ENCODE peak calls at places on chromosomes 3 and 15, in seven cellular contexts. D is neural progenitor cell, Z is neuronal stem cell, T is uterus, R is K562, A is ovary, W is psoas muscle. L is an unnamed sample. For H3K36me3, the result is how much of the 10 kb centered on the place peaks cover.

GRCh38 chr3:129824926-129825541 is 68.5 kb downstream of the TMCC1 start:
- DNase-seq in D (peak), Z (peak), T (no peak), R (peak), A (no peak), W (no peak), L (peak)

GRCh38 chr15:51924146-51925068 is 47.2 kb downstream of the LEO1 start:
- DNase-seq in D (peak), Z (peak), T (no peak), R (no peak), A (no peak), W (no peak), L (no peak)

GRCh38 chr3:177647876-177648275 is 450.6 kb upstream of the TBL1XR1 start:
- DNase-seq in D (no peak), Z (no peak), T (no peak), R (no peak), A (no peak), W (no peak), L (no peak)

GRCh38 chr3:126343675-126344074 is 13.5 kb downstream of the KLF15 start:
- DNase-seq in D (no peak), Z (no peak), T (peak), R (no peak), A (peak), W (peak), L (no peak)

GRCh38 chr15:85072917-85073316 is 91.3 kb downstream of the PDE8A start:
- DNase-seq in D (no peak), Z (no peak), T (no peak), R (no peak), A (no peak), W (no peak), L (no peak)

GRCh38 chr15:70526221-70526973 is 237.0 kb downstream of the UACA start:
- DNase-seq in D (no peak), Z (no peak), T (no peak), R (no peak), A (no peak), W (no peak), L (no peak)

GRCh38 chr15:85792872-85793621 is 1.7 kb downstream of the KLHL25 start:
- DNase-seq in D (no peak), Z (no peak), T (no peak), R (no peak), A (no peak), W (no peak), L (no peak)

GRCh38 chr3:124248471-124249028 is 256.6 kb upstream of the ROPN1 start:
- DNase-seq in D (no peak), Z (no peak), T (peak), R (no peak), A (no peak), W (peak), L (no peak)

GRCh38 chr3:112635674-112636073 is 5.3 kb downstream of the CCDC80 start:
- DNase-seq in D (no peak), Z (no peak), T (peak), R (no peak), A (peak), W (no peak), L (no peak)

GRCh38 chr3:194208701-194209100 is 72.8 kb downstream of the HES1 start:
- DNase-seq in D (no peak), Z (no peak), T (no peak), R (no peak), A (no peak), W (no peak), L (no peak)

GRCh38 chr15:63324770-63325169 is 47.4 kb downstream of the APH1B start:
- DNase-seq in D (no peak), Z (no peak), T (no peak), R (no peak), A (no peak), W (no peak), L (no peak)

GRCh38 chr15:38074029-38074428 is 139.6 kb downstream of the TMCO5A start:
- DNase-seq in D (no peak), Z (no peak), T (no peak), R (no peak), A (no peak), W (no peak), L (no peak)

GRCh38 chr15:48675436-48675835 is 29.9 kb upstream of the FBN1 start:
- DNase-seq in D (no peak), Z (no peak), T (no peak), R (no peak), A (no peak), W (no peak), L (no peak)

GRCh38 chr3:197117107-197117506 is 87.5 kb upstream of the MELTF start:
- DNase-seq in D (no peak), Z (no peak), T (no peak), R (no peak), A (no peak), W (no peak), L (no peak)

GRCh38 chr15:36527512-36528162 is 51.8 kb upstream of the CDIN1 start:
- DNase-seq in D (peak), Z (no peak), T (no peak), R (no peak), A (no peak), W (no peak), L (no peak)

GRCh38 chr3:56347219-56347871 is 120.9 kb downstream of the ERC2 start:
- DNase-seq in D (peak), Z (peak), T (no peak), R (peak), A (no peak), W (no peak), L (no peak)

GRCh38 chr3:56133423-56133822 is 334.8 kb downstream of the ERC2 start:
- DNase-seq in D (no peak), Z (no peak), T (no peak), R (no peak), A (no peak), W (no peak), L (no peak)

GRCh38 chr3:54434761-54435160 is 312.4 kb downstream of the CACNA2D3 start:
- DNase-seq in D (no peak), Z (no peak), T (no peak), R (no peak), A (no peak), W (no peak), L (no peak)

GRCh38 chr15:69497076-69497475 is 44.5 kb downstream of the RPLP1 start:
- DNase-seq in D (no peak), Z (no peak), T (no peak), R (no peak), A (no peak), W (no peak), L (no peak)

GRCh38 chr15:95303659-95304058 is 1026.8 kb upstream of the NR2F2 start:
- DNase-seq in D (no peak), Z (no peak), T (no peak), R (no peak), A (no peak), W (no peak), L (no peak)

GRCh38 chr3:9395570-9396300 is 1.7 kb upstream of the SETD5 start:
- DNase-seq in D (no peak), Z (no peak), T (no peak), R (no peak), A (no peak), W (no peak), L (no peak)

GRCh38 chr3:44026224-44026865 is 215.3 kb upstream of the TOPAZ1 start:
- DNase-seq in D (no peak), Z (no peak), T (no peak), R (no peak), A (no peak), W (no peak), L (no peak)

GRCh38 chr3:45118615-45119062 is 27.5 kb downstream of the CDCP1 start:
- DNase-seq in D (no peak), Z (no peak), T (no peak), R (no peak), A (no peak), W (no peak), L (no peak)

GRCh38 chr3:153734777-153735551 is 386.2 kb upstream of the ARHGEF26 start:
- DNase-seq in D (no peak), Z (no peak), T (no peak), R (no peak), A (no peak), W (no peak), L (no peak)

GRCh38 chr3:168655591-168655990 is 559.9 kb upstream of the GOLIM4 start:
- DNase-seq in D (no peak), Z (no peak), T (no peak), R (no peak), A (no peak), W (no peak), L (no peak)

GRCh38 chr3:168648321-168648720 is 552.6 kb upstream of the GOLIM4 start:
- DNase-seq in D (no peak), Z (no peak), T (no peak), R (no peak), A (no peak), W (no peak), L (no peak)

GRCh38 chr3:168654700-168655099 is 559.0 kb upstream of the GOLIM4 start:
- DNase-seq in D (no peak), Z (no peak), T (no peak), R (no peak), A (no peak), W (no peak), L (no peak)

GRCh38 chr3:168647582-168647981 is 551.9 kb upstream of the GOLIM4 start:
- DNase-seq in D (no peak), Z (no peak), T (no peak), R (no peak), A (no peak), W (no peak), L (no peak)

DNA sequence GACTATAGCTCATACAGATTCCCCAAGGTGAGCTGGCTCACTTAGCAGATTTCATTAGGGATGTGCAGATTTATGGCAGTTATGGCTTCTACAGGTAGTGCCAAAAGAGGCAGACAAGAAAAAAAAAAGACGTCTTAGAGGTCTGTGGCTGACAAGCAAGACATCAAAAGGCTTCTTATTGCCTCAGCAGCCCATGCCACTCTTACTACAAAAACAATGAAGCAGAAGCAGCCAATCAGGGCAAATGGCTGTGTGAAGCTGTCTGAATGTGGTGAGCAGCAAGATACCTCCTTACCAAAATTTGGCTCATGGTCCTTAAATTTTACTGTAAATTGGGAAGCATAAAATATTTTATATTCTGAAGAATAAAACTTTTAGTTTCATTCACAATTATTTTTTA is 557.5 kb upstream of the GOLIM4 start:
- DNase-seq in D (peak), Z (no peak), T (no peak), R (no peak), A (no peak), W (no peak), L (no peak)
- H3K4me3 ChIP-seq in D (no peak), Z (no peak), T (no peak), R (no peak), A (no peak), W (no peak), L (no peak)

DNA sequence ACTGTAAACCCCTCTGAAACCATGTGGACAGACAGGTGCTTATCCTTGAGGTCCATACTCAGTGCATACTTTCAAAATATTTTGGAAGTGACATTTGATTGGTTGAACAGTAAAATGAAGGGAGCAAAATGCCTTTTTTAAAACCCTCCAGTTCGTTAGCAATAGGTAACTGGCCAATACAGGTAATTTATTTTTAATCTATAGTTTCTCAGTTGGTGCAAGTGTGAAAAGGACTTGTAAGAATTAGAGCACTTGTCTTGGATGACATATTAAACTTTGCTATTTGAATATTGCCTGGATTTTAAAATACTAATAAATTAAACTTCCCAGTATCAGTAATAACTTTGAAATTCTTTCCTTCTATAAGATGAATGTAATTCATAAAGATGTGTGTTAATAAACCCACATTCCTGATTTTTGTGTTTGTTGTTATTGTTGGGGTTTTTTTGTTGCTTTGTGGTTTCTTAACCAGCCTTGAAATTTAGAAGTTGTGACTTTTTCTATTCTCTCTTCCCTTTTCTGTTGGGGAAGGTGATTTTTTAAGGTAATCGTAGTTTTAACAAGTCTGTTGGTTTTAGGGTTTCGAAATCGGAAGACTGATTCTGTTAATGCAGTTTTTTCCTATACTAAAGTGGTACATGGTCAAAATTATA is 90.0 kb downstream of the STT3B start:
- DNase-seq in D (no peak), Z (no peak), T (no peak), R (no peak), A (no peak), W (no peak), L (no peak)
- H3K36me3 ChIP-seq in D (under half), Z (under half), T (under half), R (half or more), A (under half), W (under half), L (half or more)

DNA sequence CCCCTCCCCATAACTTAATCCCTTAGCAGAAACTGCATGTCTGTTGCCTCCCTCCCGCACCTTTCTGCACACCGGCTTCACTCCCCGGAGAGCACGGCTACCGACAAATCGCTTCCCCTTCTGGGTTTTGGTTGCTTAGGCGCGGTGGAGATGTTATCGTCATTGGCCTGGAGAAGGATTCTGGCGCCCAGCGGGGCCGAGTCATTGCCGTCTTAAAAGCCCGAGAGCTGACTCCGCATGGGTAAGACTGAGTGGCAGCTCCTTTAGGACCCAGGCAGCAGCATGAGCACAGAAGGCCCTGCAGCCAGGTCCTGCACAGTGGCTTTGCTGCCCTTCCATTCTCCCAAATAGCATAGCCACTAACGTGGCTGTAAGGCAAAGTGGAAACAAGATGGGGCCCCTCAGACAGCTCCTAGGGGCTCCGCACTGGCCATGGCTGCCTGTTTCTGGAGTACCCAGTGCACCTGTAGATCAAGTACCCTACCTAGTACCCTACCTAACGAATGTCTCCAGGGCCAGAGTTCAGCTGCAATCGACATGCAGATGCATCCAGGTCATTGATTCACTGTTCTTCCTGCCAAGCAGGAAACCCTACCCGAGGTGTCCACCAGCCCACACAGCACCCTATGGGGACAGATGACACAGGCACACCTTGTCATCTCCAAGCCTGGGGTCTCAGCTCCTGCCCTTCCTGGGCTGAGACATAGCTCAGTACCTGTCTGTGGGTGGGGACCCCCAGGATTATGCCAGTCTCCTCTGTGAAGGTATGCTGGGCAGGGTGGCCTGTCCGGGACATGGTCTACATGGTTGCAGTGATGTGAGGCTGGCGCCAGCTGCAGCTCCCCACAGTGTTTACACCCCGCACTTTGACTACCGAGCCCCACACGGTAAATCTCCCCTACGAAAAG is 147.6 kb downstream of the LRRK1 start:
- DNase-seq in D (no peak), Z (no peak), T (no peak), R (peak), A (peak), W (no peak), L (no peak)
- H3K4me3 ChIP-seq in D (no peak), Z (no peak), T (no peak), R (no peak), A (no peak), W (no peak), L (no peak)

GRCh38 chr3:63990733-63991132 is 32.6 kb downstream of the PSMD6 start:
- DNase-seq in D (no peak), Z (no peak), T (no peak), R (no peak), A (no peak), W (no peak), L (no peak)
- H3K36me3 ChIP-seq in D (under half), Z (under half), T (under half), R (half or more), A (under half), W (under half), L (under half)

GRCh38 chr3:172103724-172104123 is 64.3 kb downstream of the FNDC3B start:
- DNase-seq in D (no peak), Z (no peak), T (no peak), R (no peak), A (no peak), W (no peak), L (no peak)

GRCh38 chr3:172107403-172107802 is 68.0 kb downstream of the FNDC3B start:
- DNase-seq in D (no peak), Z (no peak), T (no peak), R (peak), A (no peak), W (no peak), L (peak)

GRCh38 chr3:172106989-172107388 is 67.6 kb downstream of the FNDC3B start:
- DNase-seq in D (no peak), Z (no peak), T (no peak), R (peak), A (no peak), W (no peak), L (peak)

GRCh38 chr3:172104471-172105072 is 65.2 kb downstream of the FNDC3B start:
- DNase-seq in D (peak), Z (peak), T (no peak), R (no peak), A (no peak), W (no peak), L (no peak)

GRCh38 chr3:172106037-172106559 is 66.7 kb downstream of the FNDC3B start:
- DNase-seq in D (no peak), Z (no peak), T (no peak), R (no peak), A (no peak), W (no peak), L (no peak)
- H3K4me3 ChIP-seq in D (no peak), Z (no peak), T (no peak), R (no peak), A (no peak), W (no peak), L (peak)

DNA sequence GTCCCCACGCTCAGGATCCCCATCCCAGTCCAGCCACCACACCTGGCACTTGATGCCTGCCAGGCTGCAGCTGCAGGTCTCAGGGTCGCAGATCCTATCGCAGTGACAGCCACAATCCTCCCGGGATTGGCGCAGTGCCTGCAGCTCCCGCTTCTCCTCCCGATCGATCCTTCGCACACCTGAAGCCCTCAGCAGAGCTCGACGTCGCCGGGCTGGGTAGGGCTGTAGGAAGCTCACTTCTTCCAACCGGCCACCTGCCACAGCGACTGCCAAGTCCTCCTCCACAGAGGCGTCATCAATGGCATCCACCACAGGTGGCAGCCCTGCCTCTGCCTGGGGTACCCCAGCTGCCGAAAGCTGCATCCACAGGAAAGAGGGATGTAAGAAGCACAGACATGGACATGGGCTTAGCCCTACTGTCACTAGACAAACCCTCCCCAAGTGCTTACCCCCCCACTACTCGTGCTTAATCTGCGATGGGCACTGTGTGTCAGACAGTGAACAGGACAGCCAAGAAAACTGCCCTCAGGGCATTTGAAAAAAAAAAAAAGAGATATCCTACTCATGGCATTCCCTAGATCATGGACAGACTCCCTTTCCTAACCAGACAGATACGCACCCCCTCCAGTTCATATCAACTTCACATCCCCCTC is 9.2 kb downstream of the CSRNP1 start:
- DNase-seq in D (no peak), Z (no peak), T (no peak), R (no peak), A (no peak), W (peak), L (no peak)
- H3K36me3 ChIP-seq in D (under half), Z (under half), T (under half), R (half or more), A (under half), W (under half), L (under half)

DNA sequence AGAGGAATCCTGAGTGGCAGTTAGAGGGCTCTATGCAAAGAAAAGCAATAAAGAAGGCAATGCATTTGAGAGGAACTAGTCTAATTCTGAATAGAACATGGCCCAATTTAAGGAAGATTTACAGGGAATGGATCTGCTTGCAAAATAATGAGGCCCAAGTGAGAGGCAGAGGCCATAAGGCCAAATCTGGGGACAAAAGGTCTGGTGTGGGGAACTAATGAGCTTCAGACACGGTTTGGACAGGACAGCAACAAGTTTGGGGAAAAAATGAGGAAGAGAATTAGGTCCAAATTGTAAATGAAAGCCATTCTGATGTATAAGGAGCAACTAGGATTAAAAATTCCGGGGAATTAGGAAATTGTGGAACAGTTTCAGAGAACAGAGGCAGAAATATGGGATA is 73.9 kb downstream of the RBPMS2 start:
- DNase-seq in D (peak), Z (peak), T (no peak), R (no peak), A (no peak), W (no peak), L (no peak)
- H3K4me3 ChIP-seq in D (peak), Z (peak), T (peak), R (peak), A (no peak), W (peak), L (peak)

GRCh38 chr15:72782274-72782992 is 1.1 kb downstream of the ADPGK start:
- DNase-seq in D (no peak), Z (no peak), T (no peak), R (no peak), A (no peak), W (no peak), L (no peak)

GRCh38 chr15:72782993-72783562 is 480 bp downstream of the ADPGK start:
- DNase-seq in D (no peak), Z (no peak), T (no peak), R (no peak), A (no peak), W (no peak), L (peak)

GRCh38 chr15:72783563-72784232 is at the start of gene ADPGK:
- DNase-seq in D (peak), Z (peak), T (peak), R (peak), A (peak), W (peak), L (peak)

GRCh38 chr15:72784233-72784876 is 797 bp upstream of the ADPGK start:
- DNase-seq in D (peak), Z (peak), T (no peak), R (peak), A (peak), W (no peak), L (no peak)

GRCh38 chr15:72781621-72782020 is 1.9 kb downstream of the ADPGK start:
- DNase-seq in D (no peak), Z (no peak), T (no peak), R (no peak), A (no peak), W (no peak), L (no peak)
- H3K36me3 ChIP-seq in D (under half), Z (under half), T (under half), R (under half), A (under half), W (under half), L (under half)

L was measured in naive thymus-derived CD4-positive, alpha-beta T cell.